ENCODE peak calls at places on chromosomes 11 and 22, in five cellular contexts. One of them, this sample, is unnamed.

GRCh38 chr11:60991457-60991856 is 20.0 kb downstream of the CD6 start:
- DNase-seq in H1: no peak
- DNase-seq in GM12891: no peak
- DNase-seq in GM12878: no peak
- DNase-seq in HepG2: no peak
- DNase-seq in this sample: no peak

GRCh38 chr11:71463331-71464211 is 10.6 kb downstream of the NADSYN1 start:
- DNase-seq in H1: no peak
- DNase-seq in GM12891: no peak
- DNase-seq in GM12878: no peak
- DNase-seq in HepG2: no peak
- DNase-seq in this sample: no peak

GRCh38 chr11:36454991-36455611 is 55.0 kb downstream of the TRAF6 start:
- DNase-seq in H1: peak
- DNase-seq in GM12891: no peak
- DNase-seq in GM12878: no peak
- DNase-seq in HepG2: no peak
- DNase-seq in this sample: no peak

GRCh38 chr11:18364495-18365047 is 29.8 kb upstream of the LDHA start:
- DNase-seq in H1: no peak
- DNase-seq in GM12891: no peak
- DNase-seq in GM12878: no peak
- DNase-seq in HepG2: no peak
- DNase-seq in this sample: no peak

GRCh38 chr22:30691204-30691603 is 3.5 kb upstream of the OSBP2 start:
- DNase-seq in H1: no peak
- DNase-seq in GM12891: no peak
- DNase-seq in GM12878: no peak
- DNase-seq in HepG2: no peak
- DNase-seq in this sample: no peak

GRCh38 chr22:37020192-37020479 is 594 bp downstream of the MPST start:
- DNase-seq in H1: no peak
- DNase-seq in GM12891: no peak
- DNase-seq in GM12878: no peak
- DNase-seq in HepG2: no peak
- DNase-seq in this sample: no peak

GRCh38 chr22:31343235-31344191 is 2.6 kb downstream of the PATZ1 start:
- DNase-seq in H1: peak
- DNase-seq in GM12891: no peak
- DNase-seq in GM12878: no peak
- DNase-seq in HepG2: no peak
- DNase-seq in this sample: no peak

GRCh38 chr11:12845739-12846358 is 163.3 kb upstream of the RASSF10 start:
- DNase-seq in H1: no peak
- DNase-seq in GM12891: no peak
- DNase-seq in GM12878: no peak
- DNase-seq in HepG2: peak
- DNase-seq in this sample: no peak

GRCh38 chr11:134573857-134574256 is 161.8 kb upstream of the B3GAT1 start:
- DNase-seq in H1: peak
- DNase-seq in GM12891: no peak
- DNase-seq in GM12878: no peak
- DNase-seq in HepG2: no peak
- DNase-seq in this sample: no peak

GRCh38 chr11:26276798-26277424 is 55.0 kb upstream of the ANO3 start:
- DNase-seq in H1: peak
- DNase-seq in GM12891: peak
- DNase-seq in GM12878: no peak
- DNase-seq in HepG2: peak
- DNase-seq in this sample: no peak

GRCh38 chr11:17991799-17992433 is 20.9 kb downstream of the SERGEF start:
- DNase-seq in H1: no peak
- DNase-seq in GM12891: peak
- DNase-seq in GM12878: no peak
- DNase-seq in HepG2: peak
- DNase-seq in this sample: peak

GRCh38 chr11:5007561-5007960 is 12.9 kb downstream of the OR51L1 start:
- DNase-seq in H1: no peak
- DNase-seq in GM12891: no peak
- DNase-seq in GM12878: no peak
- DNase-seq in HepG2: no peak
- DNase-seq in this sample: no peak

GRCh38 chr11:65135633-65136145 is 1.4 kb upstream of the SYVN1 start:
- DNase-seq in H1: no peak
- DNase-seq in GM12891: no peak
- DNase-seq in GM12878: no peak
- DNase-seq in HepG2: no peak
- DNase-seq in this sample: no peak

GRCh38 chr11:7846003-7846402 is 49.3 kb upstream of the OR5P2 start:
- DNase-seq in H1: no peak
- DNase-seq in GM12891: no peak
- DNase-seq in GM12878: no peak
- DNase-seq in HepG2: no peak
- DNase-seq in this sample: no peak

GRCh38 chr11:69283446-69283845 is 10.5 kb upstream of the MYEOV start:
- DNase-seq in H1: no peak
- DNase-seq in GM12891: no peak
- DNase-seq in GM12878: no peak
- DNase-seq in HepG2: no peak
- DNase-seq in this sample: no peak

GRCh38 chr22:40911772-40912171 is 39.4 kb upstream of the RBX1 start:
- DNase-seq in H1: no peak
- DNase-seq in GM12891: no peak
- DNase-seq in GM12878: no peak
- DNase-seq in HepG2: no peak
- DNase-seq in this sample: no peak

GRCh38 chr11:65121865-65122696 is at the start of the genes FAU and MRPL49:
- DNase-seq in H1: peak
- DNase-seq in GM12891: peak
- DNase-seq in GM12878: peak
- DNase-seq in HepG2: peak
- DNase-seq in this sample: peak

GRCh38 chr11:96315476-96315875 is 27.5 kb downstream of the MAML2 start:
- DNase-seq in H1: no peak
- DNase-seq in GM12891: no peak
- DNase-seq in GM12878: no peak
- DNase-seq in HepG2: no peak
- DNase-seq in this sample: no peak

GRCh38 chr11:122137081-122137793 is 21.2 kb upstream of the BLID start:
- DNase-seq in H1: no peak
- DNase-seq in GM12891: no peak
- DNase-seq in GM12878: no peak
- DNase-seq in HepG2: no peak
- DNase-seq in this sample: no peak

GRCh38 chr22:41862160-41862529 is 29.2 kb downstream of the SREBF2 start:
- DNase-seq in H1: no peak
- DNase-seq in GM12891: no peak
- DNase-seq in GM12878: peak
- DNase-seq in HepG2: peak
- DNase-seq in this sample: peak

GRCh38 chr11:65615950-65616574 is 486 bp downstream of the PCNX3 start:
- DNase-seq in H1: no peak
- DNase-seq in GM12891: peak
- DNase-seq in GM12878: no peak
- DNase-seq in HepG2: peak
- DNase-seq in this sample: peak

GRCh38 chr11:29318134-29318845 is 698.5 kb downstream of the KCNA4 start:
- DNase-seq in H1: no peak
- DNase-seq in GM12891: no peak
- DNase-seq in GM12878: no peak
- DNase-seq in HepG2: no peak
- DNase-seq in this sample: no peak

GRCh38 chr11:34407121-34407813 is 31.5 kb upstream of the CAT start:
- DNase-seq in H1: no peak
- DNase-seq in GM12891: no peak
- DNase-seq in GM12878: no peak
- DNase-seq in HepG2: peak
- DNase-seq in this sample: no peak

GRCh38 chr11:69840371-69841169 is 21.4 kb upstream of the FGF3 start:
- DNase-seq in H1: peak
- DNase-seq in GM12891: no peak
- DNase-seq in GM12878: no peak
- DNase-seq in HepG2: no peak
- DNase-seq in this sample: no peak

GRCh38 chr22:47215851-47216250 is 453.4 kb downstream of the TBC1D22A start:
- DNase-seq in H1: no peak
- DNase-seq in GM12891: no peak
- DNase-seq in GM12878: no peak
- DNase-seq in HepG2: no peak
- DNase-seq in this sample: no peak

GRCh38 chr11:90250970-90251369 is 28.1 kb upstream of the CHORDC1 start:
- DNase-seq in H1: no peak
- DNase-seq in GM12891: no peak
- DNase-seq in GM12878: no peak
- DNase-seq in HepG2: peak
- DNase-seq in this sample: no peak

GRCh38 chr11:131810511-131810910 is 440.1 kb downstream of the NTM start:
- DNase-seq in H1: no peak
- DNase-seq in GM12891: no peak
- DNase-seq in GM12878: no peak
- DNase-seq in HepG2: no peak
- DNase-seq in this sample: no peak

GRCh38 chr11:2462986-2463765 is 18.4 kb downstream of the KCNQ1 start:
- DNase-seq in H1: no peak
- DNase-seq in GM12891: no peak
- DNase-seq in GM12878: no peak
- DNase-seq in HepG2: peak
- DNase-seq in this sample: no peak

GRCh38 chr22:49771266-49772065 is 56.2 kb downstream of the BRD1 start:
- DNase-seq in H1: peak
- DNase-seq in GM12891: no peak
- DNase-seq in GM12878: no peak
- DNase-seq in HepG2: no peak
- DNase-seq in this sample: no peak

GRCh38 chr22:47918936-47919505 is 1156.6 kb downstream of the TBC1D22A start:
- DNase-seq in H1: no peak
- DNase-seq in GM12891: no peak
- DNase-seq in GM12878: no peak
- DNase-seq in HepG2: no peak
- DNase-seq in this sample: no peak

GRCh38 chr11:33000181-33000580 is 15.5 kb upstream of the DEPDC7 start:
- DNase-seq in H1: no peak
- DNase-seq in GM12891: no peak
- DNase-seq in GM12878: no peak
- DNase-seq in HepG2: no peak
- DNase-seq in this sample: no peak

GRCh38 chr22:46052801-46053562 is 76.0 kb upstream of the WNT7B start:
- DNase-seq in H1: no peak
- DNase-seq in GM12891: no peak
- DNase-seq in GM12878: no peak
- DNase-seq in HepG2: no peak
- DNase-seq in this sample: no peak

GRCh38 chr11:77189588-77190210 is 61.7 kb downstream of the MYO7A start:
- DNase-seq in H1: no peak
- DNase-seq in GM12891: no peak
- DNase-seq in GM12878: no peak
- DNase-seq in HepG2: no peak
- DNase-seq in this sample: no peak

GRCh38 chr11:68950268-68950667 is 30.5 kb downstream of the MRGPRD start:
- DNase-seq in H1: no peak
- DNase-seq in GM12891: peak
- DNase-seq in GM12878: no peak
- DNase-seq in HepG2: no peak
- DNase-seq in this sample: no peak

GRCh38 chr11:367956-368413 is 1.3 kb upstream of the B4GALNT4 start:
- DNase-seq in H1: no peak
- DNase-seq in GM12891: no peak
- DNase-seq in GM12878: no peak
- DNase-seq in HepG2: no peak
- DNase-seq in this sample: no peak
- TF ChIP-seq TAF1 in H1: no peak
- TF ChIP-seq TAF1 in GM12891: no peak
- TF ChIP-seq TAF1 in GM12878: no peak
- TF ChIP-seq TAF1 in HepG2: no peak
- TF ChIP-seq TAF1 in this sample: no peak

DNA sequence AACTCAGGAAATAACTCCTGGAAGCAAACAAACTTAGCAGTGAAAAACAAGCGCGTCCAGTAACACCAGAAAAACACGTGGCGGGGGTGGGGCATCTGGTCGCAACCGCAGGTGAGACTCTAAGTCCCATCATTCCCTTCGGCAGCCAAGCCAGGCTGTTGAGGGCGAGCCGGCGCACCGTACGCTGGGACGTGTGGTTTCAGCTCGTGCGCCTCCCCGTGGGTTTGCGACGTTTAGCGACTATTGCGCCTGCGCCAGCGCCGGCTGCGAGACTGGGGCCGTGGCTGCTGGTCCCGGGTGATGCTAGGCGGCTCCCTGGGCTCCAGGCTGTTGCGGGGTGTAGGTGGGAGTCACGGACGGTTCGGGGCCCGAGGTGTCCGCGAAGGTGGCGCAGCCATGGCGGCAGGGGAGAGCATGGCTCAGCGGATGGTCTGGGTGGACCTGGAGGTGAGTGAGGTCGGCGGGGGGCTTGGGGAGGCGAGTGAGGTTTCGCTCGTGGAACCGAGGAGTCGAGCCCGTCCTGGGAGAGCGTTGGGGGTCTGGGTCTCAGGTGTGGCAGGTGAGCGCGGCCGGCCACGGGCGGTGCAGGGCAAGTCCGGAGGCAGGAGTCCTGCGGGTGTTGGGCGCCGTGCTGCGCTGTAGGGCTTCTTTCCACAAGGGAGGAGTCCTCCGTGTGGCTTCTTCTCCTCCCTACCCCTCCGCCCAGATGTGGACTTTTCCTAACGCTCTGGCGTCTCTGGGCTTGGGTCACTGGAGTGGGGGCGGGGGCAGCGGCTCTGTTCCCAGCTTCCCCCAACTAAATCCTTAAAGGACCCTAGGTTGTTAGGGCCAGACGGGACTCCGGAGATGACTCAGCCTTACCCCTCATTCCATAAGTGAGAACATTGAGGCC is at the start of gene REXO2:
- DNase-seq in H1: peak
- DNase-seq in GM12891: peak
- DNase-seq in GM12878: peak
- DNase-seq in HepG2: peak
- DNase-seq in this sample: peak
- TF ChIP-seq POLR2A in H1: peak
- TF ChIP-seq POLR2A in GM12891: no peak
- TF ChIP-seq POLR2A in GM12878: peak
- TF ChIP-seq POLR2A in HepG2: peak
- TF ChIP-seq POLR2A in this sample: no peak

GRCh38 chr11:9850224-9850895 is 186.5 kb downstream of the SWAP70 start:
- DNase-seq in H1: no peak
- DNase-seq in GM12891: no peak
- DNase-seq in GM12878: no peak
- DNase-seq in HepG2: no peak
- DNase-seq in this sample: no peak
- TF ChIP-seq TAF1 in H1: no peak
- TF ChIP-seq TAF1 in GM12891: no peak
- TF ChIP-seq TAF1 in GM12878: no peak
- TF ChIP-seq TAF1 in HepG2: no peak
- TF ChIP-seq TAF1 in this sample: no peak

GRCh38 chr11:43874738-43875137 is 5.9 kb upstream of the ALKBH3 start:
- DNase-seq in H1: no peak
- DNase-seq in GM12891: no peak
- DNase-seq in GM12878: no peak
- DNase-seq in HepG2: no peak
- DNase-seq in this sample: no peak

GRCh38 chr11:43879789-43880639 is 617 bp upstream of the ALKBH3 start:
- DNase-seq in H1: no peak
- DNase-seq in GM12891: no peak
- DNase-seq in GM12878: no peak
- DNase-seq in HepG2: no peak
- DNase-seq in this sample: no peak

GRCh38 chr11:43880640-43881159 is at the start of gene ALKBH3:
- DNase-seq in H1: peak
- DNase-seq in GM12891: peak
- DNase-seq in GM12878: peak
- DNase-seq in HepG2: peak
- DNase-seq in this sample: peak
- TF ChIP-seq POLR2A in H1: peak
- TF ChIP-seq POLR2A in GM12891: peak
- TF ChIP-seq POLR2A in GM12878: peak
- TF ChIP-seq POLR2A in HepG2: peak
- TF ChIP-seq POLR2A in this sample: peak

This sample was measured in GM12892.